ENCODE peak calls at places on chromosomes 2 and 18, in four cellular contexts. F is adrenal gland, O is small intestine, D is right cardiac atrium. H is an unnamed sample.

GRCh38 chr2:172465417-172466334 is 38.3 kb downstream of the ITGA6 start:
- DNase-seq in F (peak; percentile 92), O (peak; percentile 83), D (peak; percentile 72), H (peak; percentile 54)

GRCh38 chr2:132604561-132604960 is 65.4 kb downstream of the LYPD1 start:
- DNase-seq in F (no peak), O (no peak), D (no peak), H (no peak)

GRCh38 chr2:171530378-171530777 is 8.1 kb downstream of the CYBRD1 start:
- DNase-seq in F (no peak), O (peak; percentile 30), D (no peak), H (no peak)

GRCh38 chr2:195805283-195805976 is 148.4 kb downstream of the SLC39A10 start:
- DNase-seq in F (no peak), O (no peak), D (no peak), H (no peak)

GRCh38 chr2:120079647-120080046 is 66.8 kb downstream of the EPB41L5 start:
- DNase-seq in F (no peak), O (no peak), D (no peak), H (no peak)

GRCh38 chr2:223508372-223508771 is 93.8 kb downstream of the SCG2 start:
- DNase-seq in F (no peak), O (no peak), D (no peak), H (no peak)

GRCh38 chr2:195490304-195490703 is 166.7 kb upstream of the SLC39A10 start:
- DNase-seq in F (no peak), O (no peak), D (no peak), H (no peak)

GRCh38 chr2:112055833-112056625 is 960 bp downstream of the TMEM87B start:
- DNase-seq in F (peak; percentile 89), O (peak; percentile 84), D (peak; percentile 88), H (peak; percentile 88)

GRCh38 chr2:128736046-128736688 is 417.5 kb upstream of the HS6ST1 start:
- DNase-seq in F (peak; percentile 42), O (no peak), D (peak; percentile 55), H (no peak)

GRCh38 chr2:105072039-105072438 is 34.2 kb downstream of the MRPS9 start:
- DNase-seq in F (no peak), O (no peak), D (no peak), H (no peak)

GRCh38 chr2:172586255-172586891 is 30.5 kb downstream of the PDK1 start:
- DNase-seq in F (no peak), O (no peak), D (no peak), H (no peak)

GRCh38 chr2:86193901-86194567 is 1.2 kb downstream of the IMMT start:
- DNase-seq in F (no peak), O (peak; percentile 27), D (no peak), H (no peak)

GRCh38 chr2:237474511-237474911 is 12.5 kb upstream of the MLPH start:
- DNase-seq in F (peak; percentile 55), O (no peak), D (peak; percentile 75), H (peak; percentile 59)

GRCh38 chr2:127659408-127660290 is 13.7 kb downstream of the GPR17 start:
- DNase-seq in F (peak; percentile 82), O (no peak), D (peak; percentile 84), H (no peak)

GRCh38 chr2:218732761-218733158 is 22.1 kb downstream of the TTLL4 start:
- DNase-seq in F (no peak), O (no peak), D (no peak), H (no peak)

GRCh38 chr18:32060026-32060425 is 31.6 kb upstream of the RNF138 start:
- DNase-seq in F (no peak), O (no peak), D (no peak), H (no peak)

GRCh38 chr2:179438653-179439052 is 174.0 kb upstream of the SESTD1 start:
- DNase-seq in F (no peak), O (no peak), D (no peak), H (no peak)

GRCh38 chr2:221833972-221834371 is 261.9 kb upstream of the EPHA4 start:
- DNase-seq in F (no peak), O (no peak), D (no peak), H (no peak)

GRCh38 chr18:36078751-36079529 is 11.6 kb upstream of the RPRD1A start:
- DNase-seq in F (no peak), O (no peak), D (no peak), H (peak; percentile 30)

GRCh38 chr2:118290436-118291004 is 202.2 kb downstream of the INSIG2 start:
- DNase-seq in F (no peak), O (no peak), D (no peak), H (no peak)

GRCh38 chr2:39419282-39420223 is 17.5 kb downstream of the MAP4K3 start:
- DNase-seq in F (no peak), O (no peak), D (no peak), H (no peak)
- H3K4me3 ChIP-seq in F (no peak overlapping the region), O (no peak overlapping the region), D (no peak overlapping the region), H (no peak overlapping the region)

GRCh38 chr2:46335966-46336436 is 38.8 kb downstream of the EPAS1 start:
- DNase-seq in F (no peak), O (peak; percentile 91), D (no peak), H (no peak)
- H3K4me3 ChIP-seq in F (no peak overlapping the region), O (no peak overlapping the region), D (no peak overlapping the region), H (peak overlapping the region; percentile 15)

GRCh38 chr2:200373973-200374416 is 67.5 kb downstream of the SPATS2L start:
- DNase-seq in F (no peak), O (peak; percentile 89), D (no peak), H (no peak)
- H3K4me3 ChIP-seq in F (no peak overlapping the region), O (no peak overlapping the region), D (no peak overlapping the region), H (no peak overlapping the region)

DNA sequence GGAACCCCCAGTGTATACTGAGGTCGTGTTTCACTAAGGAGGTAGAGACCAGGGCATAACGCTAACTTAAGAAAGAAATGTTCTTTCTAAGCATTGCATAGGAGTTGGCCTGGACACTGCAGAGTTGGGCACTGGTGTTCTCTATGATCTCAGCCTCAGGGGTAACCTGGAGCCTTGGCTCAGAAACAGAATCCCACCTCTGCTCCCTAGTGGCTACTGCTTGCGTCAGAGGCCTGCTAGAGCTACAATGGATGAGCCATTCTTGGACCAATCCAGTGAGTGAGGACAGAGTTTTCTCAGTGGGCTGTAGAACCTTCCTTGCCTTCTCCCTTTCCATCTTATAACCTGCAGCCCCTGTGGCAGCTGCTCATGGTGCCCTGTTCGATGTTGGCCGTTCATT is 324.4 kb upstream of the CELF4 start:
- DNase-seq in F (no peak), O (no peak), D (no peak), H (no peak)
- H3K4me3 ChIP-seq in F (no peak overlapping the region), O (no peak overlapping the region), D (no peak overlapping the region), H (no peak overlapping the region)

DNA sequence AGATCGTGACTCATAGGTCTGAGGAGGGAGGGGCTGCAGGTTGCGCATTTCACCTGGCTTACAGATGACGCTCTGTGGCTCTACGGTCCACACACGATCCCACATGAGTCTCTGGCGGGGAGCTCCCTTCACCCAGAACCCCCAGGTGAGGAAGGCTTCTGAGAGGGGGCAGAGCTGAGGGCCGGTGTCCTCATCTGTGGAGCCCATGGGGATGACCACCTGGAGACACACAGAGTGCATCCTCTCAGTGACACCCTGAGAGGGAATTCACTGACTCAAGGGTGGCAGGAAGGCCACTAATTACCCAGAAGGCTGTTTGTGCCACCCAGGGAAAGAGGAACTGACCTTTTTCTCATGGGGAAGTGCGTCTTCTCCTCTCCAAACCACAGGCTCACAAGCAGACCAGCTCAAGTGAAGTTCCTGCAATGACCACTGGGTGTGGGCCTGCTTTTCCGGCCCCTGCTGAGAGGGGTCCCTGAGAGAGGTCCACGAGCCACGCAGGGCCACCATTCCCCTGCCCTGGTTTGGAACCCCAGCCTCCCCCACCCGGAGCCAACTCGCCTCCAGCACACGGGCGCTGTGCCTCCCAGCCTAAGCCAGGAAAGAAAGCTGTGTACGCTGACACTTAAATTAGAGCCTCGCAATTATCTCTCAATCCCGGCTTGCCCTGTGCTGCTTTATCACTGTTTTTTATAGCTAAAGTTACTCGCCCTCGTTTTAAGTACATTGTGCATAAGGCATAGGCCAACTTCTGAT is 114.1 kb downstream of the BCL11A start:
- DNase-seq in F (no peak), O (peak; percentile 32), D (peak; percentile 79), H (no peak)
- H3K4me3 ChIP-seq in F (no peak overlapping the region), O (no peak overlapping the region), D (peak overlapping the region; percentile 23), H (no peak overlapping the region)

GRCh38 chr18:34494359-34494696 is 215.8 kb upstream of the DTNA start:
- DNase-seq in F (peak; percentile 52), O (no peak), D (peak; percentile 45), H (no peak)

GRCh38 chr18:34493099-34493544 is 217.0 kb upstream of the DTNA start:
- DNase-seq in F (peak; percentile 92), O (peak; percentile 5), D (peak; percentile 87), H (peak; percentile 72)

GRCh38 chr18:34491719-34492118 is 218.4 kb upstream of the DTNA start:
- DNase-seq in F (no peak), O (no peak), D (no peak), H (no peak)

GRCh38 chr18:34493566-34494358 is 216.3 kb upstream of the DTNA start:
- DNase-seq in F (peak; percentile 55), O (no peak), D (peak; percentile 62), H (no peak)

GRCh38 chr18:34492652-34493051 is 217.4 kb upstream of the DTNA start:
- DNase-seq in F (no peak), O (no peak), D (no peak), H (no peak)
- H3K4me3 ChIP-seq in F (no peak overlapping the region), O (no peak overlapping the region), D (peak overlapping the region; percentile 82), H (peak overlapping the region; percentile 62)

DNA sequence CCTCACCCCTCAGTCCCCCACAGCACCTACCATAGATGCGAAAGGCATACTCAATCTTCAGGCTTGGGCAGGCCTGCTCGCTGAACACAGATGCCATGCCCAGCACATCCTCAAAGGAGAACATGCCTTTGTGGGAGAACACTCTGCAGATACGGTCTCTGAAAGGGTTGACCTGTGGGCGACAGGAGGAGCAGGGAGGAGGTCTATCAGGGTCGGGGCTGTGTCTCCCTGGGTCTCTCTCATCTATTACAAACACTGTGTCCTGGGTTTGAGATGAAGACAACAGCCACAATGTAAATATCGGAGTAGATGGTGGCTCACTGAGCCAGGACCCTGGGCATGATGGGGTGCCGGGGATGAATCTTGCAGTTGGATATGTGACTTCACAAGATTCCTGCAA is 46.0 kb downstream of the CIB4 start:
- DNase-seq in F (no peak), O (no peak), D (no peak), H (no peak)
- H3K4me3 ChIP-seq in F (no peak overlapping the region), O (no peak overlapping the region), D (no peak overlapping the region), H (no peak overlapping the region)

DNA sequence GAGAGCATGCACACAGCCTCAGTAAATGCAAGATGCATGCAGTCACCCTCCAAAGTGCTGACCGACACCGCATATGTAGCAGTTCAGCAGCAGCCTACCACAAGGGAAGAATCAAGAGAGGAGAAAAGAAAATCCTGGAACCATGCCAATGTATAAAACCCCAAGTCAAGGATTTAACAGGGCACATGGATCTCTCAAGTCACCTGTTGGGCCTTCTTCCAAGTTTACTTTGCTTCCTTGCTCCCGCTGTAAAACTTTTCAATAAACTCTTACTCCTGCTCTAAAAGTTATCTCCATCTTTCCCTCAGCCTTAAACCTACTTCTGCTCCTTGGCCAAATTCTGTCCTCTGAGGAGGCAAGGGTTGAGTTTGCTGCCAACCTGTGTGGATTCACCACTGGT is 147.8 kb upstream of the MAP2 start:
- DNase-seq in F (no peak), O (no peak), D (no peak), H (no peak)
- H3K4me3 ChIP-seq in F (no peak overlapping the region), O (no peak overlapping the region), D (no peak overlapping the region), H (no peak overlapping the region)

GRCh38 chr18:10560457-10561045 is 34.7 kb downstream of the NAPG start:
- DNase-seq in F (peak; percentile 93), O (peak; percentile 57), D (peak; percentile 87), H (peak; percentile 26)

GRCh38 chr18:10558967-10559298 is 33.1 kb downstream of the NAPG start:
- DNase-seq in F (no peak), O (no peak), D (no peak), H (no peak)

GRCh38 chr18:10557085-10557677 is 31.4 kb downstream of the NAPG start:
- DNase-seq in F (no peak), O (no peak), D (no peak), H (no peak)

GRCh38 chr18:10558243-10558966 is 32.6 kb downstream of the NAPG start:
- DNase-seq in F (no peak), O (no peak), D (no peak), H (no peak)

GRCh38 chr18:10559566-10560456 is 34.0 kb downstream of the NAPG start:
- DNase-seq in F (peak; percentile 55), O (peak; percentile 4), D (peak; percentile 39), H (no peak)
- H3K4me3 ChIP-seq in F (no peak overlapping the region), O (no peak overlapping the region), D (peak overlapping the region; percentile 1), H (peak overlapping the region; percentile 25)

H was measured in skeletal muscle cell.